ENCODE peak calls at places on chromosome 7, in four cellular contexts. One of them, this sample, is unnamed. For H3K4me1, the result is how much of the 10 kb centered on the place peaks cover.

GRCh38 chr7:92809397-92810241 is 26.8 kb downstream of the CDK6 start:
- DNase-seq in psoas muscle: no peak
- DNase-seq in A549: peak
- DNase-seq in IMR-90: peak
- DNase-seq in this sample: peak

GRCh38 chr7:64879097-64879730 is 23.9 kb upstream of the ZNF273 start:
- DNase-seq in A549: no peak
- DNase-seq in psoas muscle: no peak
- DNase-seq in IMR-90: no peak
- DNase-seq in this sample: no peak

GRCh38 chr7:1854521-1855395 is 184.7 kb downstream of the ELFN1 start:
- DNase-seq in A549: no peak
- DNase-seq in psoas muscle: no peak
- DNase-seq in IMR-90: no peak
- DNase-seq in this sample: peak

GRCh38 chr7:133139350-133139749 is 57.5 kb upstream of the CHCHD3 start:
- DNase-seq in psoas muscle: no peak
- DNase-seq in IMR-90: peak
- DNase-seq in A549: peak
- DNase-seq in this sample: peak

GRCh38 chr7:42831051-42831952 is 80.6 kb downstream of the C7orf25 start:
- DNase-seq in psoas muscle: peak
- DNase-seq in A549: peak
- DNase-seq in IMR-90: peak
- DNase-seq in this sample: no peak

GRCh38 chr7:124349443-124349842 is 316.6 kb upstream of the TMEM229A start:
- DNase-seq in psoas muscle: no peak
- DNase-seq in A549: no peak
- DNase-seq in IMR-90: no peak
- DNase-seq in this sample: peak

GRCh38 chr7:127974611-127975010 is 56.6 kb downstream of the LRRC4 start:
- DNase-seq in IMR-90: no peak
- DNase-seq in psoas muscle: no peak
- DNase-seq in A549: no peak
- DNase-seq in this sample: no peak

GRCh38 chr7:43490016-43490415 is 92.9 kb upstream of the STK17A start:
- DNase-seq in A549: no peak
- DNase-seq in psoas muscle: no peak
- DNase-seq in IMR-90: no peak
- DNase-seq in this sample: no peak

GRCh38 chr7:33686001-33686591 is 219.2 kb upstream of the BMPER start:
- DNase-seq in psoas muscle: no peak
- DNase-seq in A549: peak
- DNase-seq in IMR-90: no peak
- DNase-seq in this sample: peak

GRCh38 chr7:111282626-111283025 is 191.7 kb downstream of the LRRN3 start:
- DNase-seq in IMR-90: no peak
- DNase-seq in psoas muscle: no peak
- DNase-seq in A549: no peak
- DNase-seq in this sample: no peak
- H3K4me1 ChIP-seq in IMR-90: under half
- H3K4me1 ChIP-seq in psoas muscle: under half
- H3K4me1 ChIP-seq in A549: under half
- H3K4me1 ChIP-seq in this sample: under half

GRCh38 chr7:94647295-94647694 is 8.6 kb downstream of the SGCE start:
- DNase-seq in A549: no peak
- DNase-seq in psoas muscle: no peak
- DNase-seq in IMR-90: no peak
- DNase-seq in this sample: no peak
- H3K4me1 ChIP-seq in A549: under half
- H3K4me1 ChIP-seq in psoas muscle: under half
- H3K4me1 ChIP-seq in IMR-90: under half
- H3K4me1 ChIP-seq in this sample: under half

GRCh38 chr7:140022582-140023211 is 40.1 kb downstream of the PARP12 start:
- DNase-seq in IMR-90: peak
- DNase-seq in A549: no peak
- DNase-seq in psoas muscle: no peak
- DNase-seq in this sample: no peak
- H3K4me1 ChIP-seq in IMR-90: under half
- H3K4me1 ChIP-seq in A549: under half
- H3K4me1 ChIP-seq in psoas muscle: under half
- H3K4me1 ChIP-seq in this sample: under half

GRCh38 chr7:29381206-29382094 is 182.2 kb upstream of the PRR15 start:
- DNase-seq in IMR-90: no peak
- DNase-seq in A549: no peak
- DNase-seq in psoas muscle: no peak
- DNase-seq in this sample: no peak

GRCh38 chr7:29384277-29384676 is 179.4 kb upstream of the PRR15 start:
- DNase-seq in IMR-90: no peak
- DNase-seq in A549: no peak
- DNase-seq in psoas muscle: no peak
- DNase-seq in this sample: no peak

GRCh38 chr7:29379551-29379950 is 184.1 kb upstream of the PRR15 start:
- DNase-seq in IMR-90: no peak
- DNase-seq in A549: no peak
- DNase-seq in psoas muscle: no peak
- DNase-seq in this sample: no peak

GRCh38 chr7:29386196-29386765 is 177.4 kb upstream of the PRR15 start:
- DNase-seq in psoas muscle: no peak
- DNase-seq in A549: no peak
- DNase-seq in IMR-90: no peak
- DNase-seq in this sample: no peak

DNA sequence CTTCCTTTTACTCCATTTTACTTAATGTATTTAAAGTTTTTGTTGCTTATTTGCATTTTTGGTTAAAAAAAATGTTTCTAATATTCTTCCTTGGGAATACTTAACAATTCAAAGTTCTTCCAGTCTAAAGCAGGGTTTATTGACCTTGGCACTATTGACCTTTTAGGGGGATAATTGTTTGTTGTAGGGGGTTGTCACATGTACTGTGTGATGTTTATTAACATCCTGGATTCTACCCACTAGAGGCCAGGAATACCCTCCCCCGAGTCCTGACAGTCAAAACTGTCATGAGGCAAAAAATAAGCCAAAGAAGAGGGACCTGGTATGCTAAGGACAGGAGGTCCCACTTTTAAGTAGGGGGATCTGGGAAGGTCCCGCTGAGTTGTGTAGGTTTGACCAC is 178.4 kb upstream of the PRR15 start:
- DNase-seq in psoas muscle: no peak
- DNase-seq in A549: no peak
- DNase-seq in IMR-90: no peak
- DNase-seq in this sample: no peak
- H3K4me1 ChIP-seq in psoas muscle: under half
- H3K4me1 ChIP-seq in A549: under half
- H3K4me1 ChIP-seq in IMR-90: under half
- H3K4me1 ChIP-seq in this sample: under half

DNA sequence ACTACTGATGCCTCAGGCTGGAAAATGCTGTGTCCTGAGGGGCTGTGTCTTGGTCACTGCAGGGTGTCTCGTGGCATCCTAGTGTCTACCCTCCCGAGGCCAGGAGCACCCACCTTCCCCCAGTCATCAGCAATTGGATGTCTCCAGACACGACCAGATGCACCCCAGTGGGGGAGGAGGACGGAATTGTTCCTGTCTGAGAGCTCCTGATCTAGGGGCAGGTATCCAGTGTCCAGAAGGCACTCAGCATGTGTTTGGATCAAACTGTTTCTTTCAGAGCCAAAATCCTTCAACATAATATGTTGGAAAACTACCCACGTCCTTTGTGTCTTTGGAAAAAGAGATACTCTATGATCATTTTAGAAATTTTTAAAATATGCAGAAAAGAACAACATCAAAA is 16.9 kb downstream of the PRKRIP1 start:
- DNase-seq in psoas muscle: no peak
- DNase-seq in IMR-90: no peak
- DNase-seq in A549: no peak
- DNase-seq in this sample: no peak
- H3K4me1 ChIP-seq in psoas muscle: under half
- H3K4me1 ChIP-seq in IMR-90: under half
- H3K4me1 ChIP-seq in A549: under half
- H3K4me1 ChIP-seq in this sample: under half

GRCh38 chr7:47491637-47492036 is 90.3 kb downstream of the TNS3 start:
- DNase-seq in IMR-90: no peak
- DNase-seq in psoas muscle: no peak
- DNase-seq in A549: no peak
- DNase-seq in this sample: no peak
- H3K4me1 ChIP-seq in IMR-90: under half
- H3K4me1 ChIP-seq in psoas muscle: under half
- H3K4me1 ChIP-seq in A549: half or more
- H3K4me1 ChIP-seq in this sample: under half

GRCh38 chr7:101118856-101119255 is 8.0 kb upstream of the SERPINE1 start:
- DNase-seq in IMR-90: no peak
- DNase-seq in A549: no peak
- DNase-seq in psoas muscle: no peak
- DNase-seq in this sample: no peak

GRCh38 chr7:101120315-101120714 is 6.6 kb upstream of the SERPINE1 start:
- DNase-seq in IMR-90: no peak
- DNase-seq in psoas muscle: no peak
- DNase-seq in A549: no peak
- DNase-seq in this sample: no peak

GRCh38 chr7:101121996-101122932 is 4.6 kb upstream of the SERPINE1 start:
- DNase-seq in A549: peak
- DNase-seq in psoas muscle: peak
- DNase-seq in IMR-90: peak
- DNase-seq in this sample: no peak

GRCh38 chr7:101116898-101117297 is 10.0 kb upstream of the SERPINE1 start:
- DNase-seq in psoas muscle: no peak
- DNase-seq in IMR-90: no peak
- DNase-seq in A549: no peak
- DNase-seq in this sample: no peak

GRCh38 chr7:101119876-101120275 is 7.0 kb upstream of the SERPINE1 start:
- DNase-seq in A549: no peak
- DNase-seq in IMR-90: no peak
- DNase-seq in psoas muscle: no peak
- DNase-seq in this sample: no peak
- H3K4me1 ChIP-seq in A549: half or more
- H3K4me1 ChIP-seq in IMR-90: under half
- H3K4me1 ChIP-seq in psoas muscle: under half
- H3K4me1 ChIP-seq in this sample: under half

GRCh38 chr7:139720186-139720585 is 57.6 kb downstream of the HIPK2 start:
- DNase-seq in psoas muscle: no peak
- DNase-seq in IMR-90: no peak
- DNase-seq in A549: no peak
- DNase-seq in this sample: no peak
- H3K4me1 ChIP-seq in psoas muscle: under half
- H3K4me1 ChIP-seq in IMR-90: under half
- H3K4me1 ChIP-seq in A549: half or more
- H3K4me1 ChIP-seq in this sample: under half

GRCh38 chr7:98174334-98175259 is 36.6 kb upstream of the BHLHA15 start:
- DNase-seq in psoas muscle: peak
- DNase-seq in A549: no peak
- DNase-seq in IMR-90: no peak
- DNase-seq in this sample: no peak
- H3K4me1 ChIP-seq in psoas muscle: half or more
- H3K4me1 ChIP-seq in A549: under half
- H3K4me1 ChIP-seq in IMR-90: under half
- H3K4me1 ChIP-seq in this sample: under half

GRCh38 chr7:70426249-70426880 is 705.6 kb upstream of the GALNT17 start:
- DNase-seq in IMR-90: no peak
- DNase-seq in A549: no peak
- DNase-seq in psoas muscle: no peak
- DNase-seq in this sample: no peak
- H3K4me1 ChIP-seq in IMR-90: under half
- H3K4me1 ChIP-seq in A549: under half
- H3K4me1 ChIP-seq in psoas muscle: under half
- H3K4me1 ChIP-seq in this sample: under half